ENCODE peak calls at places on chromosomes 2 and 18, in six cellular contexts. W, Z, O, R, U and M are unnamed samples.

GRCh38 chr2:127086800-127087737 is 19.9 kb downstream of the BIN1 start:
- DNase-seq in Z (no peak), O (no peak), U (peak), W (peak), R (peak), M (no peak)

GRCh38 chr18:68494802-68495560 is 219.9 kb downstream of the TMX3 start:
- DNase-seq in W (peak), Z (no peak), R (no peak), U (no peak), O (no peak), M (no peak)

GRCh38 chr2:26511466-26511865 is 33.5 kb upstream of the OTOF start:
- DNase-seq in U (no peak), Z (no peak), R (no peak), O (no peak), W (no peak), M (no peak)

GRCh38 chr2:75828826-75829225 is 118.1 kb upstream of the GCFC2 start:
- DNase-seq in W (no peak), Z (no peak), U (no peak), R (no peak), O (no peak), M (no peak)

GRCh38 chr18:11865071-11865470 is 13.9 kb downstream of the CHMP1B start:
- DNase-seq in W (no peak), U (peak), R (no peak), Z (no peak), O (no peak), M (no peak)

GRCh38 chr2:19811186-19811585 is 90.6 kb downstream of the TTC32 start:
- DNase-seq in U (no peak), O (no peak), R (peak), Z (no peak), W (no peak), M (no peak)

GRCh38 chr2:86671304-86671981 is 47.8 kb upstream of the RNF103 start:
- DNase-seq in U (no peak), O (no peak), Z (no peak), W (peak), R (no peak), M (no peak)

GRCh38 chr18:2513616-2514015 is 57.7 kb downstream of the METTL4 start:
- DNase-seq in U (no peak), O (no peak), W (no peak), R (no peak), Z (no peak), M (no peak)

GRCh38 chr18:23994361-23994902 is 20.1 kb upstream of the TTC39C start:
- DNase-seq in R (no peak), O (peak), W (peak), U (peak), Z (peak), M (no peak)

GRCh38 chr2:65456074-65456473 is 23.7 kb upstream of the SPRED2 start:
- DNase-seq in U (no peak), R (no peak), W (peak), O (no peak), Z (no peak), M (no peak)

GRCh38 chr2:9721346-9721745 is 90.5 kb upstream of the YWHAQ start:
- DNase-seq in Z (no peak), R (no peak), O (no peak), W (no peak), U (no peak), M (no peak)

GRCh38 chr18:5040476-5040875 is 156.6 kb downstream of the AKAIN1 start:
- DNase-seq in Z (no peak), W (no peak), O (no peak), R (no peak), U (no peak), M (no peak)

GRCh38 chr2:85435986-85436835 is 17.7 kb downstream of the SH2D6 start:
- DNase-seq in W (no peak), U (peak), R (no peak), Z (no peak), O (no peak), M (no peak)

GRCh38 chr18:66558773-66559172 is 45.1 kb downstream of the CDH19 start:
- DNase-seq in W (peak), Z (no peak), R (no peak), O (no peak), U (no peak), M (no peak)
- H3K27ac ChIP-seq in W (no peak), Z (no peak), R (no peak), O (no peak), U (no peak), M (no peak)

DNA sequence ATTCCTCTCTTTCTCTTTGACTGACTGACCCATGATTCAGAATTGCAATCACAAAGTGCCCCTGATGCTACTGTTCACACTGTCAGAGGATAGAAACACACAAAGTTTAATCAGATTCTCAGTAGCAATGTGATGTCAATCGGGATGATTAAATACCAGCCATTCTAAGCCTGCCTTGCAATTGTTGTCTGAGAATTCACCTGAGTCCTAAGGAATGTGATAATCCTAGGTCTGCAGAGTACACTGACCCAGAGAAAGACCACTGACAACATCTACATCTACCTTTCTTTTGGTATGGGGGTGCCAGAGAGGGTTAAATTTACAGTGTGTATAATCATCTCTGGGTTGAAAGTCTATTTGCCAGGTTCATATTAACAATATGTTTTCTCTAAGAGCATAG is 883.3 kb downstream of the NRXN1 start:
- DNase-seq in U (no peak), W (no peak), O (no peak), Z (no peak), R (no peak), M (no peak)
- H3K4me3 ChIP-seq in U (no peak), W (no peak), O (no peak), Z (no peak), R (no peak), M (no peak)

DNA sequence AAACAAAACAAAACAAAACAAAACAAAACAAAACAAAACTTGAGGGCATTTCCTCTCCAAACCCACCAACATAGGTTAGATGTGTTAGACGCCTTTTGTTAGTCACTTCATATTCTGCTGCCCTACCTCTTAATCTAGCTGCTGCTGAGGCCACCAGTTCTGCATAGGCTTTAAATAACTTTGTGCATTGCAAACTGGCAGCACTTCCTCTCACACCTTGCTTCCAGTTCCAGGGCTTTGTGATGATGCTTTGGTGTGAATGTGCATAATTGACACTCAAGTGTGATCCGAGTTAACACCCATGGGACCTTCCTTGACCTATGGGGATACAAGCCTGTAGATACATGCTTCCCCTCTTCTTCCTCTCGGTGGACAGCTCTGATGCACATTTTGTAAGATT is 2.3 kb upstream of the SERPINB11 start:
- DNase-seq in Z (no peak), O (no peak), W (no peak), R (no peak), U (no peak), M (no peak)
- H3K27ac ChIP-seq in Z (no peak), O (no peak), W (no peak), R (no peak), U (no peak), M (no peak)

GRCh38 chr2:674319-674985 is 2.8 kb downstream of the TMEM18 start:
- DNase-seq in Z (no peak), U (no peak), W (peak), R (no peak), O (no peak), M (no peak)
- H3K4me3 ChIP-seq in Z (no peak), U (no peak), W (no peak), R (no peak), O (no peak), M (no peak)

DNA sequence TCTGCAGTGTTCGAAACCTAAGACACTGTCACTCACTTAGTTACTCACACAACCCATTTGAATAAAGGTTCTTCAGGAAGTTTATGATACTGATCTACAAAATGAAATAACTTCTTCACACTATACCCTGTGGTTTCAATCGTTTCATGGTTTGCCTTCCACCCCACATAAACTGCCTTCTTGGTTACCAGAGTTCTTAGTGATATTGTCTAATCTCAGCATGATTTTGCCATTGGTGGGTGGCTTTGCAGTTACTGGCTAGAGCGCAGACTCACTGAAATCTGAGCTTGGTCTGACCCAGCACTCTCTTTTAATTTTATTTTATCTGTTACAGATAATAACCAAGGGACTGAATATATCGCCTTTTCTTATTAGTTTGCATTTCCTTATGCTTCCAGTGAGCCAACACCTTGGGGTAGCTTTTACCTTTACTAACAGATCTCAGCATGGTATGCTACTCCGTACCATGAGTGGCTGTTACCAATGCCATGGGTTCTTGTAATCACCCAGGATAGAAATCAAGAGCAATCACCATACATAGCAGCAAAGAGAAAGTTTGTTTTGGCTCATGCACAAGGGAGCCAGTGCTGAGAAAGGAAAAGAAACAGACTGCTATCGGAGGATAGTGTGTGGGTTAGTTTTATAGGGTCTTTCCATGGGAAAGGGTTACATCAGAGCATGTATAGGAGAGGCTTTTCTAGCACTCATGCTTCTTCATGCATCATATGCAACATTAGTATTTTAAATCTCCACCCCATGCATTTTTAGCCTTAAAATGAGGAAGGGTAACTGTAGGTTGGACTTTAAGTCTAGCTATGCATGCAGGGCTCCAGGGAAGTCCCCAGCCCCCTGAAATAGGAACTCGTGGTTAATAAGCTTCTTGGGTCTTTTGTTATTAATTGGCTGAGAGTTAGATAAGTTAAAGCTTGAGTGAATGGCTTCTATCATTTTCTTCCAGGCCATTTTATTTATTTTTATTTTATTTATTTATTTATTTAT is 33.3 kb downstream of the ANXA4 start:
- DNase-seq in W (peak), R (no peak), Z (no peak), U (no peak), O (no peak), M (no peak)
- H3K27ac ChIP-seq in W (no peak), R (no peak), Z (no peak), U (peak), O (no peak), M (no peak)

GRCh38 chr2:156897548-156897947 is 360.0 kb upstream of the GALNT5 start:
- DNase-seq in U (no peak), Z (no peak), O (no peak), W (no peak), R (no peak), M (no peak)

GRCh38 chr2:156891609-156892008 is 365.9 kb upstream of the GALNT5 start:
- DNase-seq in U (no peak), W (no peak), O (no peak), Z (no peak), R (no peak), M (no peak)

GRCh38 chr2:156896294-156896693 is 361.2 kb upstream of the GALNT5 start:
- DNase-seq in O (no peak), W (no peak), R (no peak), Z (no peak), U (no peak), M (no peak)

GRCh38 chr2:156890498-156891148 is 366.9 kb upstream of the GALNT5 start:
- DNase-seq in O (no peak), W (no peak), U (no peak), Z (no peak), R (no peak), M (no peak)

GRCh38 chr2:156892449-156893335 is 364.8 kb upstream of the GALNT5 start:
- DNase-seq in W (peak), Z (no peak), O (no peak), R (peak), U (no peak), M (peak)
- H3K4me3 ChIP-seq in W (peak), Z (no peak), O (no peak), R (peak), U (peak), M (peak)

GRCh38 chr18:61608306-61608705 is 275.1 kb downstream of the CDH20 start:
- DNase-seq in U (no peak), O (no peak), W (no peak), R (no peak), Z (no peak), M (no peak)

GRCh38 chr18:61605376-61606067 is 272.3 kb downstream of the CDH20 start:
- DNase-seq in O (no peak), W (no peak), R (no peak), Z (no peak), U (no peak), M (no peak)

GRCh38 chr18:61609131-61609530 is 275.9 kb downstream of the CDH20 start:
- DNase-seq in Z (no peak), U (no peak), R (no peak), O (no peak), W (no peak), M (no peak)

GRCh38 chr18:61606759-61607158 is 273.5 kb downstream of the CDH20 start:
- DNase-seq in W (peak), U (peak), R (peak), Z (no peak), O (no peak), M (peak)

GRCh38 chr18:61606068-61606660 is 272.9 kb downstream of the CDH20 start:
- DNase-seq in R (peak), W (peak), O (no peak), Z (no peak), U (no peak), M (peak)
- H3K27ac ChIP-seq in R (no peak), W (no peak), O (no peak), Z (no peak), U (peak), M (no peak)

GRCh38 chr2:232776435-232776834 is at the start of gene KCNJ13:
- DNase-seq in R (no peak), Z (no peak), U (no peak), W (no peak), O (no peak), M (no peak)
- H3K4me3 ChIP-seq in R (no peak), Z (no peak), U (no peak), W (no peak), O (no peak), M (no peak)